ENCODE peak calls at places on chromosome 7, in four cellular contexts. One of them, this sample, is unnamed.

GRCh38 chr7:26862806-26863205 is 1.6 kb downstream of the SKAP2 start:
- DNase-seq in foreskin keratinocyte: no peak
- DNase-seq in effector memory CD4-positive, alpha-beta T cell: no peak
- DNase-seq in aorta: no peak
- DNase-seq in this sample: no peak

GRCh38 chr7:1810961-1811849 is 141.1 kb downstream of the ELFN1 start:
- DNase-seq in aorta: peak; percentile 49
- DNase-seq in foreskin keratinocyte: no peak
- DNase-seq in effector memory CD4-positive, alpha-beta T cell: no peak
- DNase-seq in this sample: peak; percentile 52

GRCh38 chr7:67518580-67518979 is 521.9 kb downstream of the TYW1 start:
- DNase-seq in effector memory CD4-positive, alpha-beta T cell: no peak
- DNase-seq in foreskin keratinocyte: no peak
- DNase-seq in aorta: peak; percentile 55
- DNase-seq in this sample: no peak

GRCh38 chr7:97145068-97145467 is 27.6 kb downstream of the SDHAF3 start:
- DNase-seq in aorta: no peak
- DNase-seq in foreskin keratinocyte: no peak
- DNase-seq in effector memory CD4-positive, alpha-beta T cell: no peak
- DNase-seq in this sample: no peak

GRCh38 chr7:2626498-2627117 is 5.2 kb upstream of the TTYH3 start:
- DNase-seq in effector memory CD4-positive, alpha-beta T cell: no peak
- DNase-seq in foreskin keratinocyte: no peak
- DNase-seq in aorta: no peak
- DNase-seq in this sample: no peak

GRCh38 chr7:27185013-27185707 is at the start of gene HOXA11:
- DNase-seq in aorta: peak; percentile 41
- DNase-seq in foreskin keratinocyte: no peak
- DNase-seq in effector memory CD4-positive, alpha-beta T cell: no peak
- DNase-seq in this sample: no peak

GRCh38 chr7:43044521-43044920 is 67.9 kb upstream of the HECW1 start:
- DNase-seq in effector memory CD4-positive, alpha-beta T cell: no peak
- DNase-seq in aorta: no peak
- DNase-seq in foreskin keratinocyte: no peak
- DNase-seq in this sample: no peak

GRCh38 chr7:13105209-13105608 is 417.8 kb downstream of the ARL4A start:
- DNase-seq in effector memory CD4-positive, alpha-beta T cell: no peak
- DNase-seq in foreskin keratinocyte: no peak
- DNase-seq in aorta: no peak
- DNase-seq in this sample: no peak

GRCh38 chr7:29017666-29018065 is 59.5 kb upstream of the TRIL start:
- DNase-seq in foreskin keratinocyte: no peak
- DNase-seq in aorta: no peak
- DNase-seq in effector memory CD4-positive, alpha-beta T cell: no peak
- DNase-seq in this sample: no peak

GRCh38 chr7:89029864-89030263 is 234.3 kb upstream of the TEX47 start:
- DNase-seq in effector memory CD4-positive, alpha-beta T cell: no peak
- DNase-seq in foreskin keratinocyte: peak; percentile 71
- DNase-seq in aorta: no peak
- DNase-seq in this sample: no peak

GRCh38 chr7:7739718-7740355 is 21.4 kb upstream of the RPA3 start:
- DNase-seq in effector memory CD4-positive, alpha-beta T cell: no peak
- DNase-seq in aorta: no peak
- DNase-seq in foreskin keratinocyte: no peak
- DNase-seq in this sample: no peak

GRCh38 chr7:66778201-66778600 is 37.7 kb downstream of the RABGEF1 start:
- DNase-seq in effector memory CD4-positive, alpha-beta T cell: no peak
- DNase-seq in foreskin keratinocyte: no peak
- DNase-seq in aorta: no peak
- DNase-seq in this sample: no peak

GRCh38 chr7:129612112-129613015 is 844 bp downstream of the NRF1 start:
- DNase-seq in foreskin keratinocyte: peak; percentile 22
- DNase-seq in effector memory CD4-positive, alpha-beta T cell: no peak
- DNase-seq in aorta: peak; percentile 69
- DNase-seq in this sample: no peak

GRCh38 chr7:142908921-142909870 is 23.7 kb upstream of the TRPV6 start:
- DNase-seq in aorta: no peak
- DNase-seq in foreskin keratinocyte: no peak
- DNase-seq in effector memory CD4-positive, alpha-beta T cell: no peak
- DNase-seq in this sample: no peak

GRCh38 chr7:51602321-51602720 is 285.7 kb upstream of the COBL start:
- DNase-seq in foreskin keratinocyte: no peak
- DNase-seq in effector memory CD4-positive, alpha-beta T cell: no peak
- DNase-seq in aorta: no peak
- DNase-seq in this sample: no peak

GRCh38 chr7:116259821-116260440 is 49.6 kb downstream of the TES start:
- DNase-seq in effector memory CD4-positive, alpha-beta T cell: no peak
- DNase-seq in aorta: no peak
- DNase-seq in foreskin keratinocyte: peak; percentile 100
- DNase-seq in this sample: no peak

GRCh38 chr7:92460109-92460508 is 12.8 kb downstream of the GATAD1 start:
- DNase-seq in foreskin keratinocyte: peak; percentile 67
- DNase-seq in aorta: no peak
- DNase-seq in effector memory CD4-positive, alpha-beta T cell: no peak
- DNase-seq in this sample: no peak

GRCh38 chr7:94476251-94476840 is 33.3 kb upstream of the CASD1 start:
- DNase-seq in aorta: no peak
- DNase-seq in effector memory CD4-positive, alpha-beta T cell: no peak
- DNase-seq in foreskin keratinocyte: no peak
- DNase-seq in this sample: no peak

GRCh38 chr7:114086906-114087651 is 168.3 kb upstream of the PPP1R3A start:
- DNase-seq in effector memory CD4-positive, alpha-beta T cell: no peak
- DNase-seq in foreskin keratinocyte: peak; percentile 35
- DNase-seq in aorta: peak; percentile 53
- DNase-seq in this sample: no peak

GRCh38 chr7:131188367-131189339 is 139.0 kb upstream of the MKLN1 start:
- DNase-seq in effector memory CD4-positive, alpha-beta T cell: peak; percentile 40
- DNase-seq in foreskin keratinocyte: peak; percentile 99
- DNase-seq in aorta: peak; percentile 66
- DNase-seq in this sample: no peak

GRCh38 chr7:56009695-56010094 is 41.5 kb downstream of the PSPH start:
- DNase-seq in effector memory CD4-positive, alpha-beta T cell: no peak
- DNase-seq in foreskin keratinocyte: peak; percentile 82
- DNase-seq in aorta: no peak
- DNase-seq in this sample: no peak

GRCh38 chr7:139697031-139697430 is 80.8 kb downstream of the HIPK2 start:
- DNase-seq in effector memory CD4-positive, alpha-beta T cell: no peak
- DNase-seq in foreskin keratinocyte: no peak
- DNase-seq in aorta: no peak
- DNase-seq in this sample: no peak

GRCh38 chr7:137987011-137987334 is 14.9 kb downstream of the CREB3L2 start:
- DNase-seq in effector memory CD4-positive, alpha-beta T cell: no peak
- DNase-seq in aorta: no peak
- DNase-seq in foreskin keratinocyte: no peak
- DNase-seq in this sample: no peak

GRCh38 chr7:137985897-137986251 is 16.0 kb downstream of the CREB3L2 start:
- DNase-seq in effector memory CD4-positive, alpha-beta T cell: no peak
- DNase-seq in aorta: no peak
- DNase-seq in foreskin keratinocyte: no peak
- DNase-seq in this sample: no peak

GRCh38 chr7:137986252-137987010 is 15.5 kb downstream of the CREB3L2 start:
- DNase-seq in effector memory CD4-positive, alpha-beta T cell: no peak
- DNase-seq in aorta: no peak
- DNase-seq in foreskin keratinocyte: no peak
- DNase-seq in this sample: peak; percentile 82

GRCh38 chr7:137984181-137985041 is 17.5 kb downstream of the CREB3L2 start:
- DNase-seq in foreskin keratinocyte: no peak
- DNase-seq in aorta: no peak
- DNase-seq in effector memory CD4-positive, alpha-beta T cell: no peak
- DNase-seq in this sample: no peak

GRCh38 chr7:137985253-137985896 is 16.5 kb downstream of the CREB3L2 start:
- DNase-seq in foreskin keratinocyte: no peak
- DNase-seq in aorta: no peak
- DNase-seq in effector memory CD4-positive, alpha-beta T cell: no peak
- DNase-seq in this sample: no peak
- H3K4me1 ChIP-seq in foreskin keratinocyte: peaks cover 8% of the 10 kb centered on the region
- H3K4me1 ChIP-seq in aorta: peaks cover 27% of the 10 kb centered on the region
- H3K4me1 ChIP-seq in effector memory CD4-positive, alpha-beta T cell: peaks cover 4% of the 10 kb centered on the region
- H3K4me1 ChIP-seq in this sample: peaks cover 93% of the 10 kb centered on the region

DNA sequence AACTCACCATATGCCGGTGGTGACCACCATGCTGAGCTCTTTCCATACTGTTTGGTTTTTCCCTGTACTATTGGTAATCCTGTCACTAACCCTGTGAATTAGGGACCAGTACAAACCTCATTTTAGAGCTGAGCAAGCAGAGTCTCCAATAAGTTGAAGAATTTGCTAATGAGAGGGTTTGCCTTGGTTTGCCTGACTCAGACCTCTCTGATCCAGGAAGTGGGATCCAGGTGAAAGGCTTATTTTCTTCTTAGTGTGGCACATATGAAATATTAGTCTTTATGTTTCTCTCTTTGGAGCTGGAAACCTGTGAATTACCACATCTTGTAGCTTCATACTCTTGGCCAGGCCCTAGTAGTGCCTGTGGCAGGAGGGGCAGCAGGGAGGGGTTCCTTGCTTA is 114.1 kb upstream of the IGFBP3 start:
- DNase-seq in effector memory CD4-positive, alpha-beta T cell: no peak
- DNase-seq in foreskin keratinocyte: peak; percentile 48
- DNase-seq in aorta: no peak
- DNase-seq in this sample: no peak
- H3K4me1 ChIP-seq in effector memory CD4-positive, alpha-beta T cell: no peaks in the 10 kb centered on the region
- H3K4me1 ChIP-seq in foreskin keratinocyte: peaks cover 15% of the 10 kb centered on the region
- H3K4me1 ChIP-seq in aorta: no peaks in the 10 kb centered on the region
- H3K4me1 ChIP-seq in this sample: no peaks in the 10 kb centered on the region

DNA sequence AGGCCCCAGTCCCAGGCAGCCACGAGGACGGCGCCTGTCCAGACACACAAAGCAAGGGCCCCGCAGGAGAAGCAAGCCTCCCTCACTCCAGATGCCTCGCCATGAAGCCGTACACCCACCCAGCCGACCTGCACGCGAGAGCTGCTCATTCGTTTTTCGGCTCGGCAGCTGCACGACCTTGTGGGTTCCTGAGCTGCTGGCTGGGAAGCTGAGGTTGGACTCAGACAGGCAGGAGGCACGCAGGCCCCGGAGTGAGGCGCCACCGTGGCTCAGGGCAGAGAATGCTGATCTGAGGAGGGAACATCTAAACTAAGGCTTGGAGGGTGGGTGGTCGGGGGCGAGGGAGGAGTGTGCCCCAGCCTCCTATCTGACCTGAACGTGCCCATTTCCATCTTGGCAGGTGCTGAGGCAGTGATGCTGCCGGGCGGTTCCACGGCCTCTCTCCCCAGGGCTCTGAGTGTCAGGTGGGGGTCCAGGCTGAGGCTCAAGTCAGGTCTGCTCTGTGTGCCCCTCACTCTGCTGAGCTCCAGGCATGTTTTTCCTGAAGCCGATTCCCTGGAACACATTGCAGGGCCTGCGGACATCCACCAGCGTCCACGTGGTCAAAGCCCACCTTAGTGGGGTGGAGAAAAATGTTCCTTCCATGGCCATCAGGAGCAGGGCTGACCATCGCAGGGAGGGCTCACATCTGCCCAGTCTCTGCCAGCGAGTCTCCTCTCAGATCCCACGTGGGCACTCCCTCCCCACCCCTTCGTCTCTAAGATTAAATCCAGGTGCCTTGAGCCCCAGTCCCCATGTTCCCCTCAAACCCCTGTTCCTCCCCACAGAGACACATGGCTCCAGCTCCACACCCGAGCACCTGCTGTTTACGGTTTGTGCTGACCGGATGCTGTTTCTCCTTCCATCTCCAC is 28.1 kb upstream of the FAM20C start:
- DNase-seq in effector memory CD4-positive, alpha-beta T cell: no peak
- DNase-seq in foreskin keratinocyte: no peak
- DNase-seq in aorta: peak; percentile 38
- DNase-seq in this sample: no peak
- H3K4me1 ChIP-seq in effector memory CD4-positive, alpha-beta T cell: no peaks in the 10 kb centered on the region
- H3K4me1 ChIP-seq in foreskin keratinocyte: no peaks in the 10 kb centered on the region
- H3K4me1 ChIP-seq in aorta: no peaks in the 10 kb centered on the region
- H3K4me1 ChIP-seq in this sample: no peaks in the 10 kb centered on the region

GRCh38 chr7:135166338-135166989 is 4.0 kb downstream of the CYREN start:
- DNase-seq in aorta: no peak
- DNase-seq in effector memory CD4-positive, alpha-beta T cell: no peak
- DNase-seq in foreskin keratinocyte: no peak
- DNase-seq in this sample: no peak
- H3K4me1 ChIP-seq in aorta: peaks cover 2% of the 10 kb centered on the region
- H3K4me1 ChIP-seq in effector memory CD4-positive, alpha-beta T cell: peaks cover 16% of the 10 kb centered on the region
- H3K4me1 ChIP-seq in foreskin keratinocyte: peaks cover 9% of the 10 kb centered on the region
- H3K4me1 ChIP-seq in this sample: no peaks in the 10 kb centered on the region

GRCh38 chr7:20793258-20793657 is 6.6 kb upstream of the SP8 start:
- DNase-seq in effector memory CD4-positive, alpha-beta T cell: no peak
- DNase-seq in foreskin keratinocyte: no peak
- DNase-seq in aorta: no peak
- DNase-seq in this sample: no peak
- H3K4me1 ChIP-seq in effector memory CD4-positive, alpha-beta T cell: peaks cover 11% of the 10 kb centered on the region
- H3K4me1 ChIP-seq in foreskin keratinocyte: no peaks in the 10 kb centered on the region
- H3K4me1 ChIP-seq in aorta: no peaks in the 10 kb centered on the region
- H3K4me1 ChIP-seq in this sample: peaks cover 12% of the 10 kb centered on the region

GRCh38 chr7:6015917-6016652 is 7.0 kb downstream of the AIMP2 start:
- DNase-seq in effector memory CD4-positive, alpha-beta T cell: no peak
- DNase-seq in foreskin keratinocyte: peak; percentile 23
- DNase-seq in aorta: peak; percentile 62
- DNase-seq in this sample: peak; percentile 68

GRCh38 chr7:6012355-6013104 is 3.5 kb downstream of the AIMP2 start:
- DNase-seq in foreskin keratinocyte: no peak
- DNase-seq in effector memory CD4-positive, alpha-beta T cell: no peak
- DNase-seq in aorta: no peak
- DNase-seq in this sample: no peak

GRCh38 chr7:6011541-6011940 is 2.5 kb downstream of the AIMP2 start:
- DNase-seq in aorta: no peak
- DNase-seq in foreskin keratinocyte: no peak
- DNase-seq in effector memory CD4-positive, alpha-beta T cell: no peak
- DNase-seq in this sample: no peak

DNA sequence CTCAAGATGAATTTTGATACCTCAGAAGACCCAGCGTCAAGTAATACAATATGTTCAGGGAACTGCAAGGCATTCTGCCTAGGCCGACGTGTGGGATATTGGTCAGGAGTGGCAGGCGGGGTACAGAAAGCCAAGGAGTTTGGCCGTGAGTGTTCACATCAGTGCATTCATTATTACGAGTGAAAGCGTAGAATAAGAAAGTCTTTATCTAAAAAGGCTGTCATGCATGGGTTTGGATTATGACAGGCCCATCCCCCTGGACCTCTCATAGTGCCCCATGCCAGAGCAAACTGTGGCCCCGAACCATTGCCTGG is 7.5 kb downstream of the AIMP2 start:
- DNase-seq in aorta: no peak
- DNase-seq in effector memory CD4-positive, alpha-beta T cell: no peak
- DNase-seq in foreskin keratinocyte: no peak
- DNase-seq in this sample: no peak
- H3K4me1 ChIP-seq in aorta: no peaks in the 10 kb centered on the region
- H3K4me1 ChIP-seq in effector memory CD4-positive, alpha-beta T cell: no peaks in the 10 kb centered on the region
- H3K4me1 ChIP-seq in foreskin keratinocyte: no peaks in the 10 kb centered on the region
- H3K4me1 ChIP-seq in this sample: peaks cover 18% of the 10 kb centered on the region

GRCh38 chr7:38391751-38392150 is 118.3 kb upstream of the TARP start:
- DNase-seq in effector memory CD4-positive, alpha-beta T cell: no peak
- DNase-seq in aorta: no peak
- DNase-seq in foreskin keratinocyte: no peak
- DNase-seq in this sample: no peak

GRCh38 chr7:38393874-38394273 is 120.4 kb upstream of the TARP start:
- DNase-seq in effector memory CD4-positive, alpha-beta T cell: no peak
- DNase-seq in aorta: no peak
- DNase-seq in foreskin keratinocyte: no peak
- DNase-seq in this sample: no peak

GRCh38 chr7:38398725-38399321 is 125.4 kb upstream of the TARP start:
- DNase-seq in foreskin keratinocyte: peak; percentile 9
- DNase-seq in effector memory CD4-positive, alpha-beta T cell: no peak
- DNase-seq in aorta: peak; percentile 52
- DNase-seq in this sample: no peak

GRCh38 chr7:38394703-38395102 is 121.3 kb upstream of the TARP start:
- DNase-seq in aorta: no peak
- DNase-seq in foreskin keratinocyte: no peak
- DNase-seq in effector memory CD4-positive, alpha-beta T cell: no peak
- DNase-seq in this sample: no peak
- H3K4me1 ChIP-seq in aorta: no peaks in the 10 kb centered on the region
- H3K4me1 ChIP-seq in foreskin keratinocyte: no peaks in the 10 kb centered on the region
- H3K4me1 ChIP-seq in effector memory CD4-positive, alpha-beta T cell: peaks cover 3% of the 10 kb centered on the region
- H3K4me1 ChIP-seq in this sample: no peaks in the 10 kb centered on the region